ENCODE peak calls at places on chromosome 12, in six cellular contexts. R, S, Q, B, V and H are unnamed samples.

GRCh38 chr12:122995503-122996187 is 15.2 kb downstream of the ARL6IP4 start:
- DNase-seq in R (no peak), S (no peak), Q (no peak), B (no peak), V (no peak), H (no peak)

GRCh38 chr12:120252071-120252906 is 13.2 kb downstream of the PXN start:
- DNase-seq in R (no peak), S (no peak), Q (peak; percentile 73), B (no peak), V (no peak), H (no peak)

GRCh38 chr12:52735816-52736632 is 32.7 kb upstream of the KRT77 start:
- DNase-seq in R (no peak), S (no peak), Q (no peak), B (no peak), V (no peak), H (no peak)

GRCh38 chr12:49750027-49750977 is 8.9 kb downstream of the TMBIM6 start:
- DNase-seq in R (peak; percentile 30), S (no peak), Q (peak; percentile 8), B (no peak), V (peak; percentile 43), H (peak; percentile 12)

GRCh38 chr12:2306686-2307249 is 254.0 kb downstream of the CACNA1C start:
- DNase-seq in R (no peak), S (no peak), Q (no peak), B (no peak), V (no peak), H (no peak)

GRCh38 chr12:30243426-30243825 is 452.2 kb downstream of the IPO8 start:
- DNase-seq in R (no peak), S (no peak), Q (no peak), B (no peak), V (no peak), H (no peak)

GRCh38 chr12:28374556-28374955 is 184.3 kb downstream of the CCDC91 start:
- DNase-seq in R (peak; percentile 2), S (no peak), Q (no peak), B (no peak), V (no peak), H (peak; percentile 23)

GRCh38 chr12:5273709-5274108 is 158.2 kb upstream of the NTF3 start:
- DNase-seq in R (no peak), S (no peak), Q (no peak), B (no peak), V (no peak), H (no peak)

GRCh38 chr12:538731-539539 is 79.2 kb downstream of the B4GALNT3 start:
- DNase-seq in R (peak; percentile 67), S (no peak), Q (peak; percentile 79), B (no peak), V (no peak), H (peak; percentile 69)

GRCh38 chr12:44709166-44709565 is 166.9 kb downstream of the NELL2 start:
- DNase-seq in R (no peak), S (no peak), Q (no peak), B (no peak), V (no peak), H (peak; percentile 2)

GRCh38 chr12:71727958-71728357 is 26.7 kb upstream of the RAB21 start:
- DNase-seq in R (no peak), S (no peak), Q (no peak), B (no peak), V (no peak), H (no peak)

GRCh38 chr12:41552507-41553047 is 364.5 kb downstream of the PDZRN4 start:
- DNase-seq in R (no peak), S (no peak), Q (no peak), B (no peak), V (no peak), H (peak; percentile 12)

GRCh38 chr12:22969521-22969920 is 344.6 kb downstream of the ETNK1 start:
- DNase-seq in R (no peak), S (no peak), Q (no peak), B (no peak), V (no peak), H (no peak)

GRCh38 chr12:54708836-54709235 is 60.7 kb upstream of the DCD start:
- DNase-seq in R (no peak), S (no peak), Q (no peak), B (no peak), V (no peak), H (no peak)

GRCh38 chr12:91952916-91953315 is 192.7 kb downstream of the BTG1 start:
- DNase-seq in R (no peak), S (no peak), Q (no peak), B (no peak), V (peak; percentile 7), H (peak; percentile 15)

GRCh38 chr12:24066865-24067264 is 117.4 kb upstream of the SOX5 start:
- DNase-seq in R (no peak), S (no peak), Q (peak; percentile 7), B (no peak), V (no peak), H (peak; percentile 49)

GRCh38 chr12:113136128-113136989 is 798 bp upstream of the RASAL1 start:
- DNase-seq in R (no peak), S (no peak), Q (peak; percentile 17), B (peak; percentile 55), V (no peak), H (no peak)

GRCh38 chr12:114711689-114712152 is 27.7 kb upstream of the TBX3 start:
- DNase-seq in R (no peak), S (no peak), Q (no peak), B (no peak), V (peak; percentile 69), H (peak; percentile 70)

GRCh38 chr12:1552978-1553471 is 41.4 kb downstream of the FBXL14 start:
- DNase-seq in R (peak; percentile 79), S (no peak), Q (no peak), B (no peak), V (no peak), H (no peak)